ENCODE peak calls at places on chromosomes 3 and 15, in nine cellular contexts. D is hepatocyte, E is NB4, K is astrocyte of the spinal cord, W is stomach, B is lower leg skin, H is right atrium auricular region, Y is bronchial epithelial cell, X is fibroblast of the aortic adventitia. I is an unnamed sample.

GRCh38 chr3:1693145-1693544 is 405.5 kb upstream of the CNTN4 start:
- DNase-seq in D (no peak), E (peak), K (no peak), W (no peak), B (no peak), H (no peak), Y (no peak), X (no peak), I (no peak)

GRCh38 chr3:17580901-17581300 is 161.5 kb downstream of the TBC1D5 start:
- DNase-seq in D (no peak), E (peak), K (no peak), W (no peak), B (no peak), H (no peak), Y (no peak), X (no peak), I (no peak)

GRCh38 chr3:71389911-71390573 is 193.5 kb downstream of the FOXP1 start:
- DNase-seq in D (peak), E (no peak), K (peak), W (peak), B (no peak), H (peak), Y (peak), X (peak), I (no peak)

GRCh38 chr15:44370830-44371229 is 56.6 kb upstream of the CTDSPL2 start:
- DNase-seq in D (no peak), E (no peak), K (no peak), W (no peak), B (no peak), H (no peak), Y (no peak), X (no peak), I (no peak)

GRCh38 chr3:148178508-148178907 is 519.2 kb upstream of the AGTR1 start:
- DNase-seq in D (no peak), E (no peak), K (peak), W (no peak), B (no peak), H (no peak), Y (peak), X (no peak), I (no peak)

GRCh38 chr3:48140284-48140683 is 47.9 kb downstream of the CDC25A start:
- DNase-seq in D (no peak), E (no peak), K (no peak), W (no peak), B (no peak), H (no peak), Y (no peak), X (no peak), I (no peak)

GRCh38 chr3:50481992-50482391 is 21.4 kb downstream of the CACNA2D2 start:
- DNase-seq in D (no peak), E (no peak), K (no peak), W (no peak), B (no peak), H (no peak), Y (no peak), X (no peak), I (no peak)

GRCh38 chr3:49358217-49358883 is at the start of gene GPX1:
- DNase-seq in D (peak), E (peak), K (peak), W (peak), B (peak), H (peak), Y (peak), X (peak), I (peak)

GRCh38 chr15:25787855-25788521 is 75.1 kb downstream of the ATP10A start:
- DNase-seq in D (peak), E (peak), K (no peak), W (no peak), B (no peak), H (peak), Y (peak), X (peak), I (peak)

GRCh38 chr15:60363024-60363674 is 34.6 kb downstream of the ANXA2 start:
- DNase-seq in D (no peak), E (no peak), K (peak), W (no peak), B (no peak), H (no peak), Y (no peak), X (no peak), I (peak)

GRCh38 chr3:56467108-56467507 is 1.2 kb downstream of the ERC2 start:
- DNase-seq in D (peak), E (no peak), K (peak), W (peak), B (no peak), H (no peak), Y (peak), X (peak), I (peak)

GRCh38 chr3:70851066-70851465 is 538.6 kb upstream of the MDFIC2 start:
- DNase-seq in D (no peak), E (no peak), K (peak), W (no peak), B (no peak), H (no peak), Y (no peak), X (no peak), I (peak)

GRCh38 chr3:43582876-43583275 is 38.9 kb downstream of the ANO10 start:
- DNase-seq in D (no peak), E (no peak), K (no peak), W (no peak), B (no peak), H (no peak), Y (no peak), X (peak), I (no peak)

GRCh38 chr3:144687862-144688261 is 716.2 kb downstream of the DIPK2A start:
- DNase-seq in D (no peak), E (peak), K (no peak), W (no peak), B (no peak), H (no peak), Y (no peak), X (peak), I (peak)
- TF ChIP-seq CTCF in D (no peak), E (peak), K (peak), W (no peak), B (no peak), H (no peak), Y (no peak), X (peak), I (peak)

GRCh38 chr15:36469567-36469966 is 109.9 kb upstream of the CDIN1 start:
- DNase-seq in D (no peak), E (no peak), K (peak), W (no peak), B (no peak), H (no peak), Y (peak), X (peak), I (no peak)
- H3K4me3 ChIP-seq in D (no peak), E (no peak), K (no peak), W (no peak), B (no peak), H (no peak), Y (no peak), X (no peak), I (no peak)

GRCh38 chr15:73782339-73782979 is 29.3 kb upstream of the INSYN1 start:
- DNase-seq in D (no peak), E (no peak), K (no peak), W (no peak), B (no peak), H (no peak), Y (no peak), X (peak), I (no peak)

GRCh38 chr15:73786518-73786917 is 33.4 kb upstream of the INSYN1 start:
- DNase-seq in D (no peak), E (no peak), K (no peak), W (no peak), B (no peak), H (no peak), Y (no peak), X (no peak), I (no peak)

GRCh38 chr15:73784299-73784698 is 31.1 kb upstream of the INSYN1 start:
- DNase-seq in D (no peak), E (no peak), K (no peak), W (no peak), B (no peak), H (no peak), Y (no peak), X (no peak), I (no peak)

GRCh38 chr15:73777741-73778140 is 24.6 kb upstream of the INSYN1 start:
- DNase-seq in D (no peak), E (no peak), K (no peak), W (no peak), B (no peak), H (no peak), Y (peak), X (no peak), I (no peak)

DNA sequence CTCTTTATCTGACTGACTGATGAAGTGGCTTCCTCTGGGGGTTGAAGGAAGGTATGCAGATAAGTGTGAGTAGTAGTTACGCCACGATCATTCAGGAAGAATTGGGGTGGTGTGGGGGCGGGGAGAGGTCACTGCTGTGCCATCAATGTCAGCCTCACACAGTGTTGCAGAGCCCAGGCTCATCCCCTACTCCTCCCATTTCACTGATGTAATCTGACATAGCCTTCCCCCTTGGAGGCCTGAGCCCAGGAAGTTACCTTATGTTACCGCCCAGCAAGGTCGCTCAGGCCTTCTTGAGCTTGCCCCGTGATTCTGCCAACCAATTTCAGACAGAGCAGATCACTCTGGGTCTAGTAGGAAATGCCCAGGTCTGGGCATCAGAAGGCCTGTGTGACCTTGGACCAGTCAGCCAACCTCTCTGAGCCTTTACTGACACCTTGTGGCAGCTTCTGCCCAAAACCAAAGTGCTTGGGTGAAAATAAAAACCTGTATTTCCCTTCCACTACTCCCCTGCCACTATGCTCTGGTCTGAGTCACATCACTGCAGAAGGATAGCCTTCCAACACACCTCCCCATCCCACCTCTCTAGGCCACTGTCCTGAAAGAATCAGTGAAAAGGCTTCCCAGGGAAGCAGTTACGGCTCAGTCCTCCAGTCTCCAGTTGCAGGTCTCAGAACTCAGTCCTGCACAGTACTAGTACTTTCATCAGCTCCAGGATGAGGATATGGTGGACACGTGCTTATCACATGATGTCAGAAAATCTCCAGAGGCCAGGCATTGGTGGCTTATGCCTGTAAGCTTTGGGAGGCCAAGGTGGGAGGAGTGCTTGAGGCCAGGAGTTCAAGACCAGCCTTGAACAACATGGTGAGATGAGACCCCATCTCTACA is 28.1 kb upstream of the INSYN1 start:
- DNase-seq in D (no peak), E (peak), K (no peak), W (no peak), B (no peak), H (no peak), Y (peak), X (peak), I (peak)
- TF ChIP-seq CTCF in D (peak), E (no peak), K (peak), W (no peak), B (no peak), H (peak), Y (peak), X (peak), I (peak)

GRCh38 chr3:12780776-12781175 is 15.7 kb upstream of the CAND2 start:
- DNase-seq in D (no peak), E (no peak), K (no peak), W (no peak), B (no peak), H (no peak), Y (no peak), X (no peak), I (peak)

GRCh38 chr3:12782172-12782815 is 14.2 kb upstream of the CAND2 start:
- DNase-seq in D (peak), E (no peak), K (peak), W (peak), B (no peak), H (no peak), Y (peak), X (peak), I (peak)

GRCh38 chr3:12785096-12785495 is 11.4 kb upstream of the CAND2 start:
- DNase-seq in D (no peak), E (no peak), K (no peak), W (no peak), B (no peak), H (no peak), Y (no peak), X (no peak), I (no peak)
- H3K4me3 ChIP-seq in D (no peak), E (no peak), K (no peak), W (no peak), B (no peak), H (no peak), Y (no peak), X (no peak), I (no peak)

DNA sequence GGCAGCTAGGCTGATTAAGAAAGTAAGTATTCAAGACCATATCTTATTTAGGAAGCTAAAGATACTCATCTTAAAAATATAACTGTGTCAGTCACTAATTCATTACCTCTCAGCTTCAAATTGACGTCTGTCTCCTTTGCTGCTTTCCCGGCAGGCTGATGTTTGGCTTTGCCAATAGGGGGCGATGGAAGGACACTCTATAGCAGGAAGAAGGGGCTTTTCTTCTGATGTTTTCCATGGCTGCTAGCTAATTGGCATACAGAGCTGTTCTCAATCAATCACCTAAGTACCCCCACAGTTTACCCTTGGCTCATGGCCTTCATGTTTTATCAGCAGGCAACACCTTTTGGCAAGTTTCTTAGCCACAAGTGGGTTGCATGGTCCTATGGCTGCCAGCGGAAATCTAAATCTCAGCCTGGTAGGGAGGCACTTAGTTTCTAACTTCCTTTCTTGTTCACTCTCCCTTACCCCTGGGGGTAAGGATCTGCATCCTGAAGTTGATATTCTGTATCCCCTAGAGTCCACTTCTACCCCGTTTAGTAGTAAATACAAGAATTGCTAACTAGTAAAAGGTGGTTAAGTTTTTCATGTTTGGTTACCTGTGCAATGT is 45.0 kb downstream of the ESYT3 start:
- DNase-seq in D (peak), E (peak), K (peak), W (no peak), B (no peak), H (no peak), Y (peak), X (peak), I (peak)
- TF ChIP-seq CTCF in D (peak), E (peak), K (peak), W (no peak), B (no peak), H (peak), Y (peak), X (peak), I (peak)

GRCh38 chr15:75131269-75131643 is 70.4 kb upstream of the C15orf39 start:
- DNase-seq in D (no peak), E (peak), K (no peak), W (no peak), B (no peak), H (no peak), Y (no peak), X (no peak), I (peak)
- H3K4me3 ChIP-seq in D (no peak), E (no peak), K (no peak), W (no peak), B (no peak), H (no peak), Y (no peak), X (no peak), I (no peak)

GRCh38 chr3:113054552-113054951 is 63.8 kb downstream of the GTPBP8 start:
- DNase-seq in D (no peak), E (peak), K (peak), W (no peak), B (no peak), H (no peak), Y (peak), X (peak), I (peak)

GRCh38 chr3:113053169-113053568 is 62.4 kb downstream of the GTPBP8 start:
- DNase-seq in D (no peak), E (no peak), K (no peak), W (no peak), B (no peak), H (no peak), Y (no peak), X (no peak), I (no peak)

GRCh38 chr3:113055201-113055600 is 64.4 kb downstream of the GTPBP8 start:
- DNase-seq in D (no peak), E (peak), K (no peak), W (no peak), B (no peak), H (no peak), Y (no peak), X (no peak), I (no peak)

GRCh38 chr3:113051827-113052226 is 61.0 kb downstream of the GTPBP8 start:
- DNase-seq in D (peak), E (no peak), K (peak), W (no peak), B (no peak), H (no peak), Y (no peak), X (peak), I (no peak)

DNA sequence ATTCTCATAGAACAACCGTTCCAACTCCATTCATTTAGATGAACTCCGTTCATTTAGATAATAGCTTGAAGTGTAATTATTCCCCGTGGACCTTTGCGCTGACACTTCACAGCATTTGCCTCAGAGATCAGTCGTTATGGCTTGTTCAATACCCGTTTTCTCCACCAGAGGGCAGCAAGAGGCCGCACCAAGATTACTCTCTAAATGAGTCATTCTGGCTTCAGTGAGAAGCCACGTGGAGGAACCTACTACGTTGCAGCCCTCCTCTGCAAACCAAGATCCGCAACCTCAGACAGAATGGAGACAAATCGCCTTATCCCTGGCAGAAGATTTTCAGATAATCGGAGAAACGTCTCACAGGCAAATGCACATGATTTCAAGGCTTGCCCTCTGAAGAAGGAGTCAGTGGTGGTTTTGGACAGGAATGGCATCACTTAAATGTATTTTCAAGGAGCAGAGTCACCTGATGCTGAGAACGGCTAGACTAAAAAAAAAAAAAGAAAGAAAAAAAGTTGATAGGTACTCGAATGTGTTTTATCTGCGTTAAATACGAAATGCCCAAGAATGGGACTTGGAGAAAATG is 60.5 kb downstream of the GTPBP8 start:
- DNase-seq in D (peak), E (peak), K (peak), W (peak), B (peak), H (peak), Y (peak), X (peak), I (peak)
- TF ChIP-seq CTCF in D (peak), E (peak), K (peak), W (peak), B (no peak), H (peak), Y (peak), X (peak), I (peak)

I was measured in fibroblast of villous mesenchyme.